ENCODE peak calls at places on chromosomes 2 and 18, in ten cellular contexts. O, P, Z, C, G, F, X, M, I and Q are unnamed samples.

GRCh38 chr2:70767699-70768584 is at the start of gene ADD2:
- DNase-seq in O (no peak), P (no peak), Z (peak), C (peak), G (no peak), F (no peak), X (no peak), M (no peak), I (no peak), Q (no peak)

GRCh38 chr18:49628993-49629795 is 67.3 kb downstream of the LIPG start:
- DNase-seq in O (peak), P (no peak), Z (no peak), C (peak), G (no peak), F (peak), X (no peak), M (no peak), I (no peak), Q (no peak)

GRCh38 chr18:77650799-77651385 is 401.2 kb downstream of the GALR1 start:
- DNase-seq in O (peak), P (peak), Z (peak), C (peak), G (peak), F (peak), X (no peak), M (peak), I (no peak), Q (peak)

GRCh38 chr2:27201675-27202074 is 10.2 kb upstream of the ATRAID start:
- DNase-seq in O (no peak), P (no peak), Z (no peak), C (no peak), G (no peak), F (no peak), X (no peak), M (no peak), I (no peak), Q (no peak)

GRCh38 chr18:9079863-9080528 is 22.5 kb upstream of the NDUFV2 start:
- DNase-seq in O (peak), P (no peak), Z (no peak), C (no peak), G (no peak), F (no peak), X (no peak), M (no peak), I (no peak), Q (no peak)

GRCh38 chr2:84031312-84031711 is 427.8 kb downstream of the SUCLG1 start:
- DNase-seq in O (no peak), P (no peak), Z (no peak), C (no peak), G (no peak), F (no peak), X (no peak), M (no peak), I (no peak), Q (no peak)

GRCh38 chr2:158932246-158932645 is 36.2 kb upstream of the TANC1 start:
- DNase-seq in O (no peak), P (no peak), Z (no peak), C (no peak), G (no peak), F (no peak), X (no peak), M (no peak), I (no peak), Q (no peak)

GRCh38 chr2:215031330-215031729 is 107.1 kb downstream of the ABCA12 start:
- DNase-seq in O (no peak), P (no peak), Z (peak), C (no peak), G (no peak), F (no peak), X (no peak), M (no peak), I (no peak), Q (no peak)

GRCh38 chr2:234514099-234514498 is 17.2 kb upstream of the ARL4C start:
- DNase-seq in O (no peak), P (no peak), Z (no peak), C (no peak), G (no peak), F (no peak), X (no peak), M (no peak), I (no peak), Q (no peak)

GRCh38 chr2:214139630-214140284 is 271.1 kb upstream of the VWC2L start:
- DNase-seq in O (no peak), P (no peak), Z (no peak), C (no peak), G (no peak), F (no peak), X (no peak), M (no peak), I (no peak), Q (no peak)

GRCh38 chr18:70420151-70420898 is 131.5 kb downstream of the SOCS6 start:
- DNase-seq in O (peak), P (no peak), Z (no peak), C (no peak), G (peak), F (no peak), X (no peak), M (no peak), I (no peak), Q (no peak)

GRCh38 chr2:3379339-3379646 is 201 bp upstream of the TRAPPC12 start:
- DNase-seq in O (no peak), P (no peak), Z (no peak), C (no peak), G (no peak), F (no peak), X (no peak), M (no peak), I (no peak), Q (no peak)

GRCh38 chr2:203461736-203462135 is 73.4 kb downstream of the RAPH1 start:
- DNase-seq in O (no peak), P (no peak), Z (no peak), C (no peak), G (no peak), F (no peak), X (no peak), M (no peak), I (no peak), Q (no peak)

GRCh38 chr18:35485852-35486251 is 11.9 kb downstream of the INO80C start:
- DNase-seq in O (peak), P (no peak), Z (no peak), C (no peak), G (no peak), F (no peak), X (no peak), M (no peak), I (no peak), Q (no peak)

GRCh38 chr18:52936931-52937330 is 596.9 kb downstream of the DCC start:
- DNase-seq in O (no peak), P (no peak), Z (no peak), C (no peak), G (no peak), F (no peak), X (no peak), M (no peak), I (no peak), Q (no peak)

GRCh38 chr18:70363861-70364260 is 75.0 kb downstream of the SOCS6 start:
- DNase-seq in O (peak), P (no peak), Z (no peak), C (no peak), G (no peak), F (no peak), X (no peak), M (no peak), I (peak), Q (no peak)

GRCh38 chr2:35410431-35411061 is 945.0 kb upstream of the CRIM1 start:
- DNase-seq in O (peak), P (peak), Z (peak), C (peak), G (peak), F (peak), X (peak), M (no peak), I (no peak), Q (no peak)

GRCh38 chr2:132804045-132804444 is 134.0 kb upstream of the LYPD1 start:
- DNase-seq in O (no peak), P (no peak), Z (no peak), C (no peak), G (no peak), F (no peak), X (no peak), M (no peak), I (no peak), Q (no peak)

GRCh38 chr2:116510117-116510671 is 1304.3 kb upstream of the DDX18 start:
- DNase-seq in O (peak), P (no peak), Z (peak), C (no peak), G (no peak), F (no peak), X (no peak), M (no peak), I (no peak), Q (no peak)

GRCh38 chr18:60980422-60981005 is 352.7 kb upstream of the CDH20 start:
- DNase-seq in O (no peak), P (no peak), Z (no peak), C (no peak), G (no peak), F (no peak), X (no peak), M (no peak), I (no peak), Q (no peak)

GRCh38 chr18:60975419-60975818 is 357.8 kb upstream of the CDH20 start:
- DNase-seq in O (no peak), P (no peak), Z (no peak), C (no peak), G (no peak), F (no peak), X (no peak), M (no peak), I (no peak), Q (no peak)

GRCh38 chr18:60981651-60982050 is 351.6 kb upstream of the CDH20 start:
- DNase-seq in O (no peak), P (no peak), Z (no peak), C (no peak), G (no peak), F (no peak), X (no peak), M (no peak), I (no peak), Q (no peak)

GRCh38 chr18:60982296-60982695 is 350.9 kb upstream of the CDH20 start:
- DNase-seq in O (no peak), P (no peak), Z (no peak), C (no peak), G (no peak), F (no peak), X (no peak), M (no peak), I (no peak), Q (no peak)

DNA sequence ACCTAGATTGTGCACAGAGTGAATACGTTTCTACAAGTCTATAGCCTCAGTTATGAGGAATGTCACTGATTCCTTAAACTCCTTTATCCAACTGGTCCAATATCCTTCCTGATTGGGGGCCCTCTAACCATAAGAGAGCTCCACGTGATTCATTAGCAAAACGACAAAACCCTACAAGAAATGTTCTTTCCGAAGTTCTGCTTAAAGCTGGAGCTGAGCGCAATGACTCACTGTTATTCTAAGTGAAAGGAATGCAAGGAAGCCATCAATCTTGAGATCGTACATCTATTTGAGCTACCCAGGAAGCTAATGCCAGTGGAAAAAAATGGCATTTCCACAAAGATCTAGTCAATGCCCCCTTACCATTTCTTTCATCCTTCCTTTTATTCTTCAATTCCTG is 354.9 kb upstream of the CDH20 start:
- DNase-seq in O (no peak), P (no peak), Z (no peak), C (no peak), G (no peak), F (no peak), X (no peak), M (no peak), I (no peak), Q (no peak)
- TF ChIP-seq POLR2AphosphoS5 in O (no peak), P (no peak), Z (peak), C (no peak), G (no peak), F (no peak), X (no peak), M (no peak), I (no peak), Q (no peak)

DNA sequence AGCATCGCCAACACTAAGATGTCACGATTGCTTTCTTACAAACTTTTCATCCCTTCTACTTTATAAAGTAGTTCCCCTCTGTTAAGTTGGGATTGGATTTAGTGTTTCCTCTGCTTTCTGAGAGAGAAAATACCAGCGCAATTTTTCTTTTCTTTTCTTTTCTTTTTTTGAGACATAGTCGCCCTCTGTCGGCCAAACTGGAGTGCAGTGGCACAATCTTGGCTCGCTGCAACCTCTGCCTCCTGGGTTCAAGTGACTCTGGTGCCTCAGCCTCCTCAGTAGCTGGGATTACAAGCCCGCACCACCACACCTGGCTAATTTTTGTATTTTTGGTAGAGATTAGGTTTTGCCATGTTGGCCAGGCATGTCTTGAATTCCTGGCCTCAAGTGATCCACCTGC is 9.0 kb downstream of the RELCH start:
- DNase-seq in O (no peak), P (no peak), Z (no peak), C (no peak), G (no peak), F (no peak), X (no peak), M (no peak), I (no peak), Q (no peak)
- TF ChIP-seq CTCF in O (peak), P (no peak), Z (no peak), C (no peak), G (no peak), F (no peak), X (no peak), M (no peak), I (no peak), Q (no peak)

GRCh38 chr2:37570773-37571570 is 100.5 kb downstream of the CDC42EP3 start:
- DNase-seq in O (no peak), P (no peak), Z (peak), C (no peak), G (no peak), F (no peak), X (peak), M (no peak), I (no peak), Q (no peak)
- TF ChIP-seq POLR2AphosphoS5 in O (no peak), P (no peak), Z (peak), C (no peak), G (no peak), F (peak), X (peak), M (no peak), I (no peak), Q (no peak)

DNA sequence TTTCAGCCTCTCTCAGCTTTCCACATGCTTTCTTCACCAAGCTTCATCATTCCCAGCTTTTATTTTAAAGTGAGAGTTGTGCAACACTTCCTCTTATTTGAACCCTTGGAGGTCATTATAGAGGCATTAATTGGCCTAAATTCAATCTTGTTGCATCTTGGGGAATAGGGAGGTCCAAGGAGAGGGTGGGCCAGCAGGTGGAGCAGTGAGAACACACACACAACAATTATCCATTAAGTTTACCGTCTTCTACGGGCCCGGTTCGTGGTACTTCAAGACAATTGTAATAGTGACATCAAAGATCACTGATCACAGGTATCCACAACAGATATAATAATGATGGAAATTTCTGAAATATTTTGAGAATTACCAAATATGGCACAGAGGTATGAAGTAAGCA is 457.2 kb upstream of the SMIM21 start:
- DNase-seq in O (no peak), P (no peak), Z (no peak), C (no peak), G (peak), F (no peak), X (no peak), M (no peak), I (no peak), Q (no peak)
- TF ChIP-seq CTCF in O (peak), P (no peak), Z (no peak), C (no peak), G (no peak), F (no peak), X (no peak), M (no peak), I (no peak), Q (no peak)

GRCh38 chr2:186623121-186623520 is 33.3 kb downstream of the ITGAV start:
- DNase-seq in O (no peak), P (no peak), Z (no peak), C (no peak), G (no peak), F (no peak), X (no peak), M (no peak), I (no peak), Q (no peak)
- TF ChIP-seq POLR2AphosphoS5 in O (no peak), P (no peak), Z (no peak), C (no peak), G (no peak), F (no peak), X (no peak), M (no peak), I (no peak), Q (no peak)

GRCh38 chr18:5104246-5104645 is 92.8 kb downstream of the AKAIN1 start:
- DNase-seq in O (no peak), P (no peak), Z (no peak), C (no peak), G (no peak), F (no peak), X (no peak), M (no peak), I (no peak), Q (no peak)

GRCh38 chr18:5103693-5104092 is 93.4 kb downstream of the AKAIN1 start:
- DNase-seq in O (no peak), P (no peak), Z (no peak), C (no peak), G (no peak), F (no peak), X (no peak), M (no peak), I (no peak), Q (no peak)

GRCh38 chr18:5103286-5103685 is 93.8 kb downstream of the AKAIN1 start:
- DNase-seq in O (no peak), P (no peak), Z (no peak), C (no peak), G (no peak), F (no peak), X (no peak), M (no peak), I (no peak), Q (no peak)

GRCh38 chr18:5107990-5108389 is 89.1 kb downstream of the AKAIN1 start:
- DNase-seq in O (no peak), P (no peak), Z (no peak), C (no peak), G (no peak), F (no peak), X (no peak), M (no peak), I (no peak), Q (no peak)

GRCh38 chr18:5106730-5107129 is 90.3 kb downstream of the AKAIN1 start:
- DNase-seq in O (no peak), P (no peak), Z (no peak), C (no peak), G (no peak), F (no peak), X (no peak), M (no peak), I (no peak), Q (no peak)
- TF ChIP-seq CTCF in O (peak), P (no peak), Z (peak), C (no peak), G (peak), F (no peak), X (no peak), M (no peak), I (no peak), Q (no peak)

GRCh38 chr2:217075225-217075802 is 215.4 kb upstream of the TNP1 start:
- DNase-seq in O (no peak), P (no peak), Z (no peak), C (no peak), G (no peak), F (no peak), X (no peak), M (no peak), I (no peak), Q (no peak)
- TF ChIP-seq POLR2AphosphoS5 in O (no peak), P (no peak), Z (no peak), C (no peak), G (no peak), F (peak), X (no peak), M (no peak), I (no peak), Q (no peak)

GRCh38 chr2:142582317-142582716 is 295.1 kb upstream of the KYNU start:
- DNase-seq in O (no peak), P (no peak), Z (no peak), C (no peak), G (no peak), F (no peak), X (no peak), M (no peak), I (no peak), Q (no peak)
- TF ChIP-seq CTCF in O (peak), P (no peak), Z (peak), C (no peak), G (no peak), F (no peak), X (no peak), M (no peak), I (peak), Q (no peak)